ENCODE peak calls at places on chromosomes 12 and 14, in seven cellular contexts. V is left ventricle myocardium inferior; N is heart left ventricle; D is uterus; L is CD4-positive, alpha-beta memory T cell; U is neuronal stem cell; Q is heart right ventricle. J is an unnamed sample. For H3K27me3, the result is how much of the 10 kb centered on the place peaks cover.

GRCh38 chr12:117363263-117363662 is 1.8 kb upstream of the NOS1 start:
- DNase-seq in V (no peak), N (no peak), D (no peak), L (no peak), U (no peak), Q (no peak), J (no peak)

GRCh38 chr12:108647199-108647935 is 13.7 kb upstream of the SELPLG start:
- DNase-seq in V (no peak), N (no peak), D (no peak), L (no peak), U (no peak), Q (no peak), J (no peak)

GRCh38 chr14:53450871-53451270 is 297.7 kb upstream of the DDHD1 start:
- DNase-seq in V (no peak), N (no peak), D (no peak), L (no peak), U (no peak), Q (no peak), J (no peak)

GRCh38 chr12:26017484-26018211 is 59.2 kb downstream of the RASSF8 start:
- DNase-seq in V (no peak), N (no peak), D (no peak), L (no peak), U (peak), Q (peak), J (no peak)

GRCh38 chr14:66322564-66322963 is 163.6 kb upstream of the CCDC196 start:
- DNase-seq in V (no peak), N (no peak), D (no peak), L (no peak), U (no peak), Q (no peak), J (no peak)

GRCh38 chr14:25006961-25007795 is 42.8 kb downstream of the STXBP6 start:
- DNase-seq in V (no peak), N (no peak), D (no peak), L (no peak), U (no peak), Q (no peak), J (no peak)

GRCh38 chr14:99213101-99213500 is 58.9 kb downstream of the BCL11B start:
- DNase-seq in V (no peak), N (no peak), D (no peak), L (no peak), U (no peak), Q (no peak), J (no peak)

GRCh38 chr12:103809154-103809553 is 31.9 kb downstream of the NT5DC3 start:
- DNase-seq in V (no peak), N (no peak), D (no peak), L (no peak), U (no peak), Q (no peak), J (no peak)

GRCh38 chr12:107580750-107581529 is 104.7 kb upstream of the PWP1 start:
- DNase-seq in V (no peak), N (no peak), D (no peak), L (no peak), U (peak), Q (no peak), J (no peak)

GRCh38 chr14:36508418-36509051 is 11.5 kb downstream of the NKX2-1 start:
- DNase-seq in V (no peak), N (no peak), D (no peak), L (no peak), U (no peak), Q (no peak), J (no peak)

GRCh38 chr12:131818821-131819585 is 9.2 kb upstream of the MMP17 start:
- DNase-seq in V (no peak), N (no peak), D (no peak), L (no peak), U (no peak), Q (no peak), J (no peak)

GRCh38 chr12:81863406-81863805 is 104.3 kb upstream of the PPFIA2 start:
- DNase-seq in V (no peak), N (no peak), D (no peak), L (no peak), U (peak), Q (no peak), J (no peak)

GRCh38 chr12:94718114-94718513 is 67.8 kb upstream of the TMCC3 start:
- DNase-seq in V (no peak), N (no peak), D (no peak), L (no peak), U (no peak), Q (no peak), J (no peak)

GRCh38 chr12:120234643-120235368 is 30.7 kb downstream of the PXN start:
- DNase-seq in V (peak), N (peak), D (peak), L (no peak), U (no peak), Q (peak), J (peak)

GRCh38 chr14:51382506-51382905 is 142.5 kb downstream of the TMX1 start:
- DNase-seq in V (no peak), N (no peak), D (no peak), L (no peak), U (no peak), Q (no peak), J (no peak)

GRCh38 chr12:68279227-68280054 is 26.0 kb upstream of the IL22 start:
- DNase-seq in V (no peak), N (no peak), D (no peak), L (no peak), U (no peak), Q (no peak), J (no peak)

GRCh38 chr12:26991826-26992225 is 22.4 kb downstream of the TM7SF3 start:
- DNase-seq in V (no peak), N (no peak), D (no peak), L (no peak), U (no peak), Q (no peak), J (no peak)

GRCh38 chr12:120688527-120689071 is 1.6 kb downstream of the MLEC start:
- DNase-seq in V (no peak), N (no peak), D (no peak), L (no peak), U (no peak), Q (no peak), J (no peak)

GRCh38 chr14:32820686-32821085 is 118.0 kb upstream of the NPAS3 start:
- DNase-seq in V (peak), N (peak), D (no peak), L (no peak), U (no peak), Q (no peak), J (no peak)

GRCh38 chr12:49200882-49201594 is 12.2 kb upstream of the TUBA1A start:
- DNase-seq in V (no peak), N (no peak), D (peak), L (peak), U (no peak), Q (no peak), J (no peak)

GRCh38 chr12:58105225-58106119 is 164.1 kb downstream of the ATP23 start:
- DNase-seq in V (no peak), N (no peak), D (no peak), L (no peak), U (no peak), Q (no peak), J (no peak)

GRCh38 chr12:92992041-92992440 is 62.9 kb upstream of the EEA1 start:
- DNase-seq in V (no peak), N (no peak), D (no peak), L (no peak), U (no peak), Q (no peak), J (no peak)

GRCh38 chr12:108175310-108175709 is 46.2 kb downstream of the WSCD2 start:
- DNase-seq in V (no peak), N (no peak), D (no peak), L (no peak), U (no peak), Q (no peak), J (no peak)

GRCh38 chr12:4555804-4556203 is 6.2 kb upstream of the DYRK4 start:
- DNase-seq in V (no peak), N (no peak), D (no peak), L (no peak), U (no peak), Q (no peak), J (no peak)

GRCh38 chr12:64042901-64043300 is 179.2 kb downstream of the KICS2 start:
- DNase-seq in V (no peak), N (no peak), D (no peak), L (no peak), U (no peak), Q (no peak), J (no peak)

GRCh38 chr12:90854136-90854689 is 100.8 kb downstream of the CCER1 start:
- DNase-seq in V (no peak), N (no peak), D (no peak), L (peak), U (peak), Q (no peak), J (no peak)

GRCh38 chr14:79584679-79585078 is 626.6 kb downstream of the DIO2 start:
- DNase-seq in V (no peak), N (no peak), D (no peak), L (no peak), U (no peak), Q (no peak), J (no peak)

GRCh38 chr12:76441016-76441415 is 92.8 kb upstream of the BBS10 start:
- DNase-seq in V (no peak), N (no peak), D (no peak), L (no peak), U (no peak), Q (no peak), J (no peak)

GRCh38 chr12:2982361-2982760 is 23.2 kb downstream of the TEAD4 start:
- DNase-seq in V (no peak), N (no peak), D (no peak), L (no peak), U (no peak), Q (no peak), J (no peak)

GRCh38 chr14:94946244-94946643 is 176.3 kb upstream of the GSC start:
- DNase-seq in V (no peak), N (no peak), D (no peak), L (peak), U (no peak), Q (no peak), J (no peak)

GRCh38 chr14:68884031-68885030 is 91.5 kb upstream of the ZFP36L1 start:
- DNase-seq in V (peak), N (peak), D (peak), L (no peak), U (no peak), Q (peak), J (peak)

GRCh38 chr12:106296179-106296877 is 6.2 kb upstream of the TCP11L2 start:
- DNase-seq in V (no peak), N (no peak), D (no peak), L (no peak), U (no peak), Q (no peak), J (no peak)

GRCh38 chr12:51351913-51352532 is 5.5 kb upstream of the CELA1 start:
- DNase-seq in V (no peak), N (peak), D (no peak), L (peak), U (peak), Q (no peak), J (no peak)

GRCh38 chr14:55272415-55272786 is 1.2 kb downstream of the FBXO34 start:
- DNase-seq in V (no peak), N (no peak), D (no peak), L (no peak), U (no peak), Q (no peak), J (no peak)

GRCh38 chr12:129001-129400 is 62.4 kb downstream of the IQSEC3 start:
- DNase-seq in V (no peak), N (no peak), D (no peak), L (no peak), U (no peak), Q (no peak), J (no peak)
- H3K27me3 ChIP-seq in V (under half), N (under half), D (under half), L (under half), U (under half), Q (under half), J (under half)

DNA sequence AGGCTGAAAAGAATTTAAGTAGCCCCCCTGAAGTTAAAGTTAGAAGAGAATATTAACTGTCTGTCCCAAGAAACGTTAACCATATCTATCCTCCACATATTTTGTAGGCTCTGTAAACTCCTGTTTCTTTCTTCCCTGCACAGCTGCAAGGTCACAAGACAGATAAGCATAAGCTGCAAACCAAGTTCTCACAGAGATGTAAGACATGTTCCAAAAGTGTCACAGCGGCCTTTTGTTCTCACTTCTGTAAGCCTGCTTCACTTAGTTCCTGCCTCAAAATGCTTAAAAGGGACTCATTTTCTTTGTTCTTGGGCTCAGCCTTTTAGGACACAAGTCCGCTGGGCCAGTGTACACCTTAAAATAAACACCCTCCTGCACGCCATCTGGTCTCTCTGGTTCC is 3.2 kb downstream of the RNASE1 start:
- DNase-seq in V (no peak), N (no peak), D (no peak), L (no peak), U (no peak), Q (no peak), J (no peak)
- H3K27me3 ChIP-seq in V (under half), N (under half), D (under half), L (under half), U (under half), Q (under half), J (under half)

DNA sequence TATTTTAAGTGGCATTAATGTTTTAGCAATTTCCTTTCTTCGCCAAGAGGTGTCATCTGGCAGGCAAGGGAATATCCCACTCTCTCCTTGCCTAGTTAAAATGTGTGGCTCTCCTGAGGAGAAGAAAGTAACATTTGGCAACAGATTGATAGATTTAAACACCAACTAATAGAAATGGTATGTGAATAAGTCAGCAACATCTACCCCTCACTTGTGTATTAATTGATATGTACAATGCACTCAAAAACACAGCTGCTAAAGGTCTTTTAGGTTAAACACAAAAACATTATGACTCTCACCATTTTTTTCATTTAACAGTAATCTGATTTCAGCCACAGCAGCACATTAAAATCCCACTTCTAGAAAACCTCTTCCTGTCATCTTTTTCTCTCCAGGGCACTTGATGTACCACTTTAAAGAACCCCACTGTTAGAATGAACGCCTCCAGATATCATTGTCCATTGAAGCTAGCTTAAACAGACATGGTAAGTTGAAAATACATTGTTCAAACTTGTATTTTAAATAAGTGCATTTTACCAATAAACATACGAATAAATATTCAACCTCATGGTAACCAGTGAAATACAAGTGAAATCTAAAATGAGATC is 151.7 kb downstream of the RPAP3 start:
- DNase-seq in V (no peak), N (no peak), D (no peak), L (no peak), U (no peak), Q (no peak), J (no peak)
- H3K27me3 ChIP-seq in V (under half), N (under half), D (under half), L (under half), U (under half), Q (under half), J (under half)

DNA sequence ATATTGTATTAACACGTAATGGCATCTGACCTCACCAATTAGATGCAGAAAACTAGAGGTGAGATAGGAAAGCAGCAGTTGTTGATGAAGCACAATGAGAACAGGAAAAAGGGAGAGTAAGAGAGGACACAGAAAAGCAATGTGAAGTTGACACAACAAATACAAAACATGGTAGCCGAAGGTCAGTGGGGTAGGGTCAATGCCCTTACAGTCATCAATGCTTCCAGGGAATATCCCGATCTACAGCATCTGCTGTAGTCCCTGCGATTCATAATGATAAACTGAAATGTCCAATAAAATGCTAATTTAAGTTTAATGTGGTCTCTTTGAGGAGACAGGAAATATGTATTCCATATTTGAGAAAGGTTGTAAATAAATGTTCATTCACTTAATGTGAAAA is 2.9 kb upstream of the COL2A1 start:
- DNase-seq in V (no peak), N (no peak), D (no peak), L (no peak), U (no peak), Q (no peak), J (no peak)
- H3K27me3 ChIP-seq in V (half or more), N (half or more), D (under half), L (under half), U (under half), Q (half or more), J (under half)

DNA sequence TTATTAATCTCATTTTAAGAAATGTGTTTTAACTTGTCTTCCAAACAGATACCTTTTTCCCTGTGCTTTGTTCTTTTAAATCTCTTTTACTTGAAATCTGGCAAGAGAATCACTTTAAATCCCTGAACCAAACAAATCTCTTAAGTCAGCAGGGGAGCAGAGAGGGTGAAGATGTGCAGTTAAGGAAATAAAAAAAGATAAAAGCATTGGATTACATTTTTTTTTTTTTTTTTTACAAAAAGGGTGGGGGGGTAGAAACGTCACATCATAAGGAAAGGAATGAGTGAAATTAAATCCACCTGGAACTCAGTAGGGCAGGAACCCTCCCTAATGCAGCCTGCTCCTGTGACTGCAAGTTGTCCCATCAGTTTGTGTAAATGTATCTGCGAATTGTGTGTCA is 1.4 kb downstream of the TTC6 start:
- DNase-seq in V (no peak), N (no peak), D (no peak), L (no peak), U (no peak), Q (no peak), J (no peak)
- H3K27me3 ChIP-seq in V (half or more), N (half or more), D (half or more), L (under half), U (under half), Q (half or more), J (under half)

GRCh38 chr12:6824085-6824800 is 2.6 kb downstream of the GPR162 start:
- DNase-seq in V (no peak), N (no peak), D (no peak), L (no peak), U (no peak), Q (no peak), J (no peak)
- H3K27me3 ChIP-seq in V (under half), N (under half), D (under half), L (under half), U (under half), Q (under half), J (under half)